ENCODE peak calls at places on chromosomes 4 and X, in eight cellular contexts. Z, A, S, Y, E, G, Q and H are unnamed samples.

GRCh38 chr4:24730256-24731001 is 64.9 kb upstream of the SOD3 start:
- DNase-seq in Z (no peak), A (peak; percentile 54), S (no peak), Y (no peak), E (peak; percentile 56), G (no peak), Q (peak; percentile 73), H (peak; percentile 91)

GRCh38 chr4:3442460-3442958 is 741 bp downstream of the HGFAC start:
- DNase-seq in Z (peak; percentile 74), A (no peak), S (no peak), Y (no peak), E (no peak), G (no peak), Q (no peak), H (no peak)

GRCh38 chr4:150411527-150411926 is 170.4 kb upstream of the MAB21L2 start:
- DNase-seq in Z (no peak), A (no peak), S (no peak), Y (no peak), E (no peak), G (no peak), Q (peak; percentile 17), H (no peak)

GRCh38 chr4:177375971-177376370 is 66.3 kb downstream of the AGA start:
- DNase-seq in Z (no peak), A (no peak), S (no peak), Y (no peak), E (no peak), G (no peak), Q (peak; percentile 30), H (no peak)

GRCh38 chr4:173195132-173195531 is 26.5 kb downstream of the GALNT7 start:
- DNase-seq in Z (no peak), A (no peak), S (no peak), Y (no peak), E (no peak), G (no peak), Q (no peak), H (no peak)

GRCh38 chrX:122816288-122816687 is 367.8 kb upstream of the GRIA3 start:
- DNase-seq in Z (no peak), A (no peak), S (no peak), Y (no peak), E (no peak), G (no peak), Q (no peak), H (no peak)

GRCh38 chr4:99200148-99200547 is 18.9 kb downstream of the ADH6 start:
- DNase-seq in Z (no peak), A (no peak), S (no peak), Y (no peak), E (no peak), G (no peak), Q (no peak), H (no peak)

GRCh38 chrX:115460565-115460888 is 100.4 kb upstream of the PLS3 start:
- DNase-seq in Z (no peak), A (peak; percentile 47), S (no peak), Y (no peak), E (no peak), G (no peak), Q (peak; percentile 78), H (no peak)

GRCh38 chrX:68699960-68700746 is 52.7 kb downstream of the STARD8 start:
- DNase-seq in Z (no peak), A (peak; percentile 55), S (no peak), Y (no peak), E (no peak), G (no peak), Q (peak; percentile 61), H (no peak)

DNA sequence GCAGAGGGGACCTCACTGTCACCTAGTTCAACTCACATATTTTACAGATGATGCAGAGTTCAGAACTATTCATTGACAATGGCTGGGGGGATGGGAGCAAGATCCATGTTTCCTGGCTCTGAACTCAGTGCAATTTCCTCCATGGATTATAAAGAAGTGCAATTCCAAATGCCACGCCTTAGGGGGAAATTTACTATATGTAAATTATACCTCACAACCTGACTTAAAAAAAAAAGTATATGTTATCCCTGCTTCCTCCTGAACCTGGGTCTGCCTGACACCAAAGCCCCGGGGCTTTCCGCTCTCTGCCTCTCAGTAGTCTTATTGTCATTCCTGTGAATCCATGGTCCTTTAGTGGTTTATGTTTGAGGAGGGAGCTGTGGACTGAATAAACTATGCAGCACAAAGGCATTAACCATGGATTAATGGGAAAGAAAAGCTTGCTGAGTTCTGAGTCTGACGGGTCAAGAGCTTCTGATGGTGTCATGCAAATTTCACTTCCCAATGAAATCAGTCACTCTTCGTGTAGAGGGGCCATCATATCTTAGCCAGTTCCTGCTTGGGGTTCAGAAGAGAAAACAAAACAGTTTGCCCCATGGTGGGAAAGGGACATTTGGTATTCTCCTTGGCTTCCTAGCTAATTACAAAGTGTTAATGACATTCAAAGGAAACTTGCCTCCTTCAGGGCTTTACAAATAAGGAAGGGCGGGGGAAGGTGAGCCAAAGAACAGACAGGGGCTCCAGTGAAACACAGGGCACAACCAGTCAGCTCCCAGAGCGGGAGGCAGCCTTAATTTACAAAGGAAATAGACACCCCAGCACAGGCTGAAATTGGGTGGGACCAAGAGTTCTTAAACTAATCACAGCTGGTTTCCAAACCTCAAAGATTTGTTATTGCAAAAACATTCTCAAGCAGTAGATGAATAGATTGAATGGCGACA is 14.3 kb downstream of the FAM9C start:
- DNase-seq in Z (peak; percentile 89), A (no peak), S (no peak), Y (no peak), E (no peak), G (no peak), Q (peak; percentile 27), H (no peak)
- H3K27ac ChIP-seq in Z (peak overlapping the region; percentile 89), A (peak overlapping the region; percentile 52), S (no peak overlapping the region), Y (peak overlapping the region; percentile 92), E (peak overlapping the region; percentile 62), G (peak overlapping the region; percentile 92), Q (no peak overlapping the region), H (peak overlapping the region; percentile 64)

GRCh38 chr4:153114771-153115321 is 89.4 kb upstream of the TRIM2 start:
- DNase-seq in Z (no peak), A (peak; percentile 84), S (no peak), Y (no peak), E (no peak), G (peak; percentile 30), Q (peak; percentile 89), H (no peak)
- H3K4me1 ChIP-seq in Z (no peaks in the 10 kb centered on the region), A (peaks cover 11% of the 10 kb centered on the region), S (peaks cover 16% of the 10 kb centered on the region), Y (peaks cover 29% of the 10 kb centered on the region), E (peaks cover 3% of the 10 kb centered on the region), G (peaks cover 9% of the 10 kb centered on the region), Q (peaks cover 10% of the 10 kb centered on the region), H (no peaks in the 10 kb centered on the region)

DNA sequence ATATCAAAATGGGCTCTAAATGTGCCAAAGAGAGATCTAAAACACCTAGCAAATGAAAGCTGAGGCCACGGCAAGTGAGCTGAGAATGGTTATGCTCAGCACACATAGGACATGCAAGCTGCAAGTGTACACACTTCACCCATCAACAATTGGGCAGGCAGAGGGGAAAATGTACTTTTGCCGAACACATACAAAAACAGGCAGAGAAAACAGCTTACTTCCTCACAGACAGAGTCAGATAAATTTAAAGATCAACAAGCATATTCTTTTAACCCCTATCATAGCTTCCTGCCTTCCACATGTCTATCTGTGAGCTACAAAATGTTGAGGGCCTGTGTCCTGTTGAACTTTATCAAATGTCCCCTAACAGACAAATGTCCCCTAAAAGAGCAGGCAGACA is 60.3 kb downstream of the SH3KBP1 start:
- DNase-seq in Z (no peak), A (no peak), S (no peak), Y (no peak), E (no peak), G (no peak), Q (no peak), H (no peak)
- H3K4me3 ChIP-seq in Z (no peak overlapping the region), A (no peak overlapping the region), S (no peak overlapping the region), Y (no peak overlapping the region), E (no peak overlapping the region), G (no peak overlapping the region), Q (no peak overlapping the region), H (no peak overlapping the region)

GRCh38 chr4:88827442-88827841 is 129.8 kb upstream of the NAP1L5 start:
- DNase-seq in Z (no peak), A (peak; percentile 4), S (no peak), Y (no peak), E (no peak), G (no peak), Q (peak; percentile 29), H (no peak)
- H3K27ac ChIP-seq in Z (no peak overlapping the region), A (no peak overlapping the region), S (no peak overlapping the region), Y (no peak overlapping the region), E (no peak overlapping the region), G (no peak overlapping the region), Q (no peak overlapping the region), H (no peak overlapping the region)